ENCODE peak calls at places on chromosomes 6 and 20, in five cellular contexts. P is neuronal stem cell, A is fibroblast of lung, U is SK-N-SH, V is HCT116. T is an unnamed sample.

GRCh38 chr6:8837343-8837742 is 402.0 kb upstream of the SLC35B3 start:
- DNase-seq in P (no peak), A (no peak), U (no peak), V (no peak), T (no peak)

GRCh38 chr6:43402819-43403218 is 24.5 kb upstream of the ABCC10 start:
- DNase-seq in P (no peak), A (no peak), U (no peak), V (peak), T (no peak)

GRCh38 chr20:10218536-10219451 is at the start of gene SNAP25:
- DNase-seq in P (peak), A (peak), U (peak), V (peak), T (peak)

GRCh38 chr6:158548418-158549161 is 11.3 kb upstream of the TMEM181 start:
- DNase-seq in P (no peak), A (no peak), U (no peak), V (no peak), T (peak)

GRCh38 chr20:8571660-8572059 is 439.6 kb downstream of the PLCB1 start:
- DNase-seq in P (no peak), A (no peak), U (no peak), V (no peak), T (no peak)

GRCh38 chr6:116266803-116267202 is 12.9 kb downstream of the TSPYL1 start:
- DNase-seq in P (no peak), A (no peak), U (no peak), V (no peak), T (no peak)

GRCh38 chr20:19620471-19620870 is 137.6 kb upstream of the RIN2 start:
- DNase-seq in P (no peak), A (no peak), U (no peak), V (no peak), T (no peak)

GRCh38 chr6:42454428-42454791 is 2.7 kb upstream of the TRERF1 start:
- DNase-seq in P (peak), A (no peak), U (no peak), V (no peak), T (peak)

GRCh38 chr6:52664991-52665686 is 5.8 kb upstream of the TMEM14A start:
- DNase-seq in P (no peak), A (no peak), U (no peak), V (no peak), T (no peak)

GRCh38 chr20:49591217-49591865 is 23.4 kb upstream of the PTGIS start:
- DNase-seq in P (no peak), A (no peak), U (no peak), V (no peak), T (peak)

GRCh38 chr6:156848533-156848932 is 71.4 kb downstream of the ARID1B start:
- DNase-seq in P (no peak), A (peak), U (peak), V (no peak), T (no peak)

GRCh38 chr6:41723936-41724637 is 11.3 kb downstream of the TFEB start:
- DNase-seq in P (no peak), A (no peak), U (no peak), V (no peak), T (no peak)

GRCh38 chr6:117072781-117073180 is 192.6 kb upstream of the VGLL2 start:
- DNase-seq in P (no peak), A (no peak), U (no peak), V (no peak), T (no peak)

GRCh38 chr6:56450882-56451739 is 191.6 kb downstream of the DST start:
- DNase-seq in P (no peak), A (peak), U (no peak), V (no peak), T (peak)

GRCh38 chr6:431986-432385 is 40.4 kb downstream of the IRF4 start:
- DNase-seq in P (no peak), A (peak), U (no peak), V (no peak), T (peak)

GRCh38 chr6:46901747-46902362 is 19.9 kb downstream of the ADGRF5 start:
- DNase-seq in P (no peak), A (peak), U (no peak), V (no peak), T (no peak)

GRCh38 chr20:63624486-63624885 is 2.4 kb downstream of the GMEB2 start:
- DNase-seq in P (no peak), A (peak), U (no peak), V (no peak), T (no peak)

GRCh38 chr6:26224547-26224912 is 137.3 kb downstream of the HFE start:
- DNase-seq in P (no peak), A (no peak), U (no peak), V (no peak), T (no peak)

GRCh38 chr20:25573288-25574251 is 11.8 kb downstream of the NINL start:
- DNase-seq in P (no peak), A (peak), U (no peak), V (no peak), T (peak)

GRCh38 chr6:11918021-11918738 is 93.9 kb upstream of the HIVEP1 start:
- DNase-seq in P (no peak), A (peak), U (peak), V (no peak), T (peak)

GRCh38 chr6:20211941-20212391 is 303 bp downstream of the MBOAT1 start:
- DNase-seq in P (no peak), A (no peak), U (no peak), V (no peak), T (peak)

GRCh38 chr6:136173519-136174507 is 76.3 kb downstream of the MTFR2 start:
- DNase-seq in P (no peak), A (peak), U (peak), V (no peak), T (peak)

GRCh38 chr6:14791525-14791924 is 454.3 kb upstream of the JARID2 start:
- DNase-seq in P (no peak), A (peak), U (no peak), V (no peak), T (no peak)

GRCh38 chr6:112148103-112148502 is 60.7 kb downstream of the FAM229B start:
- DNase-seq in P (no peak), A (no peak), U (no peak), V (no peak), T (no peak)

GRCh38 chr20:34904202-34904621 is 27.8 kb downstream of the ACSS2 start:
- DNase-seq in P (no peak), A (no peak), U (no peak), V (no peak), T (no peak)

GRCh38 chr20:55386686-55387085 is 618.6 kb downstream of the CBLN4 start:
- DNase-seq in P (no peak), A (no peak), U (no peak), V (no peak), T (no peak)

GRCh38 chr20:1720845-1721475 is 63.4 kb upstream of the SIRPG start:
- DNase-seq in P (no peak), A (no peak), U (no peak), V (no peak), T (no peak)

GRCh38 chr20:64110411-64111068 is 3.2 kb upstream of the NPBWR2 start:
- DNase-seq in P (no peak), A (no peak), U (peak), V (no peak), T (no peak)

GRCh38 chr6:5968817-5969726 is 37.7 kb downstream of the NRN1 start:
- DNase-seq in P (no peak), A (no peak), U (no peak), V (peak), T (peak)

GRCh38 chr6:30965140-30965601 is 18.3 kb upstream of the MUC21 start:
- DNase-seq in P (no peak), A (no peak), U (no peak), V (no peak), T (no peak)

GRCh38 chr6:37618916-37619605 is 78.6 kb downstream of the MDGA1 start:
- DNase-seq in P (peak), A (no peak), U (no peak), V (no peak), T (no peak)

GRCh38 chr6:112183271-112183671 is 71.1 kb downstream of the LAMA4 start:
- DNase-seq in P (no peak), A (peak), U (no peak), V (no peak), T (peak)

GRCh38 chr6:39296745-39297640 is 17.2 kb downstream of the KCNK17 start:
- DNase-seq in P (no peak), A (peak), U (peak), V (no peak), T (no peak)

GRCh38 chr6:143510991-143511891 is at the start of gene FUCA2:
- DNase-seq in P (peak), A (peak), U (peak), V (peak), T (peak)

GRCh38 chr6:33384581-33385020 is 7.0 kb upstream of the KIFC1 start:
- DNase-seq in P (no peak), A (peak), U (no peak), V (peak), T (peak)

GRCh38 chr6:19842030-19842429 is 4.9 kb downstream of the ID4 start:
- DNase-seq in P (no peak), A (no peak), U (no peak), V (no peak), T (no peak)

GRCh38 chr6:26272171-26272631 is 92.8 kb upstream of the BTN3A2 start:
- DNase-seq in P (peak), A (no peak), U (no peak), V (no peak), T (no peak)

GRCh38 chr6:108106261-108106660 is 31.7 kb upstream of the OSTM1 start:
- DNase-seq in P (no peak), A (no peak), U (no peak), V (no peak), T (no peak)

GRCh38 chr6:97819680-97820079 is 536.7 kb upstream of the MMS22L start:
- DNase-seq in P (peak), A (no peak), U (no peak), V (no peak), T (no peak)

GRCh38 chr6:97813881-97814280 is 530.9 kb upstream of the MMS22L start:
- DNase-seq in P (no peak), A (no peak), U (no peak), V (no peak), T (no peak)

GRCh38 chr6:97812940-97813339 is 529.9 kb upstream of the MMS22L start:
- DNase-seq in P (no peak), A (no peak), U (no peak), V (no peak), T (peak)

DNA sequence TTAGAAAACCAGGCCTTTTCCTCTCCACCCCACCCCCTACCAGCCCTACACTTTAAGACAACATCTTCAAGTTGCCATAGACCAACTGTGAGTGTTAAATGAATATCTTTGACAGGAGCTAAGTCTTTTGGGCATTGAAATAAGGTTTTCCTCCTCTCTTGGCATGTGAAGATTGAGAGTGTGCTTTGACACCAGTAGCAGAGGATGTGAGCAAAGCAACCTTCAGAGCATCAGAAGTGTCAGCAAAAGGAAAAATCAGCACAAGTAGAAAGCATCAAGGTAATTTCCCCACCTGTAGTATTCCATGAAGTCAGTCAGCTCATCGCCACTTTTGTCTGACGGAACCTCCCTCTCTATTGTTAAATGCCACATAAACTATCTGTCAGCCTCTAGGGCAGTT is 532.4 kb upstream of the MMS22L start:
- DNase-seq in P (no peak), A (no peak), U (no peak), V (no peak), T (no peak)
- H2AFZ ChIP-seq in P (no peak), A (no peak), U (no peak), V (no peak), T (no peak)

GRCh38 chr6:23073851-23074250 is 504.5 kb downstream of the HDGFL1 start:
- DNase-seq in P (no peak), A (peak), U (no peak), V (no peak), T (no peak)
- H2AFZ ChIP-seq in P (no peak), A (no peak), U (no peak), V (no peak), T (no peak)

DNA sequence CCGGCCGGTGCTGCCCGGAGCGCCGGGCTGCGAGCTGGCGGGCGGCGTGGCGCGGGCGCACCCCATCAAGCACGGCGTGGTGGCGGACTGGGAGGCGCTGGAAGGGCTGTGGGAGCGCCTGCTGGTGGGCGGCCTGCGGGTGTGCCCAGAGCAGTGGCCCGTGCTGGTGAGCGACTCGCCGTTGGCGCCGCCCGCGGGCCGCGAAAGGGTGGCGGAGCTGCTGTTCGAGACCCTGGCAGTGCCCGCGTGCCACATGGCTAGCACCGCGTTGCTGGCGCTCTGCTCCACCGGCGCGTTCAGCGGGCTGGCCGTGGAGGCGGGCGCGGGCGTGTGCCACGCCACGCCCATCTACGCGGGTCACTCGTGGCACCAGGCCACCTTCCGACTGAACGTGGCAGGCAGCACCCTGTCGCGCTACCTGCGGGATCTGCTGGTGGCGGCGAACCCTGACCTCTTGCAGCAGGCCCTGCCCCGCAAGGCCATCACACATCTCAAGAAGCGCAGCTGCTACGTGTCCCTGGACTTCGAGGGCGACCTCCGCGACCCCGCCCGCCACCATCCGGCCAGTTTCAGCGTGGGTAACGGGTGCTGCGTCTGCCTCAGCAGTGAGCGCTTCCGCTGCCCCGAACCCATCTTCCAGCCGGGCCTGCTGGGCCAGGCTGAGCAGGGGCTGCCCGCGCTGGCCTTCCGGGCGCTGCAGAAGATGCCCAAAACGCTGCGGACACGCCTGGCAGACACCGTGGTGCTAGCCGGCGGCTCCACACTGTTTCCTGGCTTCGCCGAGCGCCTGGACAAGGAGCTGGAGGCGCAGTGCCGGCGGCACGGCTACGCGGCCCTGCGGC is 723 bp downstream of the ACTL10 start:
- DNase-seq in P (no peak), A (peak), U (peak), V (no peak), T (no peak)
- H2AFZ ChIP-seq in P (no peak), A (peak), U (no peak), V (no peak), T (peak)

DNA sequence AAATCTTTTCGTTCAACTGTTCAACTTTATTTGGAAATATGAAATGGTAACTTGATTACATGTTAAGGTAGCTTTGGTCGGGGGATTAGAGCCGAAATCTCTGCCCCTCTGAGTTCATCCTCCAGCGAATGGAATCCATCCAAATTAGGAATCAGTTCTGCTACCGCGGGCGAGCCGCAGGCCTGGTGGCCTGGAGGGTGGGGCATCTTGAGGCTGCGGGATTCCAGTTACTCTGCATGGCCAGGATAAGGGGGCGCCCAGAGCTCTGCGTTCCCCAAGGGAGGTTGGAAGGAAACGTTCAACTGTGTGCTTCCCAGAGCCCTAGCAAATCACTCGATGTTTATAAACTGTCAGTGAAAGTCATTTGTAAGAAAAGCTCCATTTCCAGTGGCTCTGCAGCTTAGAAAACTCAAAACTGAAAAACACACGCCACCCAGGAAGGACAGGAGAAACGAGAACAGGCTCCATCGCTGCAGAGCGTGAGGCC is 262.2 kb downstream of the TAF4 start:
- DNase-seq in P (no peak), A (peak), U (no peak), V (no peak), T (peak)
- H2AFZ ChIP-seq in P (peak), A (no peak), U (no peak), V (no peak), T (peak)

GRCh38 chr20:57527728-57528127 is 2.8 kb upstream of the CTCFL start:
- DNase-seq in P (no peak), A (no peak), U (no peak), V (no peak), T (no peak)

GRCh38 chr20:57528148-57528547 is 3.2 kb upstream of the CTCFL start:
- DNase-seq in P (no peak), A (no peak), U (no peak), V (no peak), T (no peak)

GRCh38 chr20:57530327-57530981 is 5.5 kb upstream of the CTCFL start:
- DNase-seq in P (no peak), A (no peak), U (no peak), V (no peak), T (no peak)

GRCh38 chr20:57529810-57530209 is 4.9 kb upstream of the CTCFL start:
- DNase-seq in P (no peak), A (no peak), U (no peak), V (no peak), T (no peak)

GRCh38 chr20:57529160-57529585 is 4.2 kb upstream of the CTCFL start:
- DNase-seq in P (no peak), A (no peak), U (no peak), V (no peak), T (no peak)
- H2AFZ ChIP-seq in P (no peak), A (no peak), U (no peak), V (no peak), T (no peak)

GRCh38 chr6:27470023-27470422 is 2.9 kb downstream of the ZNF184 start:
- DNase-seq in P (no peak), A (no peak), U (no peak), V (no peak), T (no peak)

GRCh38 chr6:27472182-27472616 is 706 bp downstream of the ZNF184 start:
- DNase-seq in P (peak), A (peak), U (peak), V (peak), T (peak)

GRCh38 chr6:27472617-27473400 is at the start of gene ZNF184:
- DNase-seq in P (peak), A (peak), U (peak), V (peak), T (peak)

GRCh38 chr6:27474172-27474465 is 1.2 kb upstream of the ZNF184 start:
- DNase-seq in P (no peak), A (no peak), U (no peak), V (no peak), T (no peak)

DNA sequence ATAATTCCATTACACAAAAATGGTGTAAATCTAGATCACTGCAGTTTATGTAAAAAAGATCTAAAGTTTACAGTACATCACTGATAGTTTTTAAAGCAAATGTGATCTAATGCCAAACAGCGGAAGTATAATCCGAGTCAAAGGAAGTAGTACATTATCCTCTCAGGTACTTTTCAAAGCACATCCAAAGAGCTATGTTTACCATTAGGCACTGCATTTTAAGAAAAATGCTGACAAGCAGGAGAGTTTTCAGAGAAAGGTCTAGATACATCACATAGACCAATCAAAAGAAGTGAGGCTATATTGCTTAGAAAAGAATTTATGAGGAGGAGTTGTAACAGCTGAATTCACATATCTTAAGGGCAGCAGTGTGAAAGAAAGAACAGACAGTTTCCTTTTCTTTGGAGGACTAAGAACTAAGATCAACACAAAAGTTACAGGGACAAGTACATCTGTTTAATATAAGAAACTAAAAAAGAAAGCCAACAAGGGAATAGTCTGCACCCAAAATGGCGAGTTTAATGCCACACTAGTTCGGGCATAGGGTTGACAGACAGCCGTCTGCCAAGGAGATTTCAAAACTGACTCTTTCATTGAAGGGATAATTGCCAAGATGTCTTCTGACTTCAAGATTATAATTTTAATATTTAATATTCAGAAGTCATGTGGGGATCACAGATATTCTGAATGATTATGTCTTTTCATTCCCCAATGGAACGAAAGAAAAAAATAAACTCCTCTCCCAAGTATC is 1.4 kb downstream of the ZNF184 start:
- DNase-seq in P (no peak), A (no peak), U (no peak), V (no peak), T (no peak)
- H2AFZ ChIP-seq in P (peak), A (peak), U (peak), V (no peak), T (no peak)

DNA sequence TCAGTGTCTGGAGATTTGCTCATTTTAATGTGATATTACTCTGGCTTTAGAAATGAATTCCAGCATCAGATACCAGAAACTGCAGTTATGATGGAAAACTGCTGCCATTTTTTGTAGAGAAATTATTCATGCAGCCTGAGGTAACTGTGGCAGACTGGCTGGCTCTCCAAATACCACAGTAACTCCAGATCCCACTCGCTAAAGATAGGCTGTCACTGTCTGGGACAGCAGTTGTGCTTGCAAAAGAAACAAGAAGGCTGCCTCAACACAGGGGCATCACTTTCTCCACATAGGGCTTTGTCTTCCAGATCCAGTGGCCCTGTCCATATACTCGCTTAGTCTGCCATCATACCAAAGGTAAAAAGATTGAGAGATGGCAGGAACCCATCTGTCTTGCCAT is 52.7 kb downstream of the FAM184A start:
- DNase-seq in P (no peak), A (no peak), U (no peak), V (no peak), T (no peak)
- H2AFZ ChIP-seq in P (no peak), A (no peak), U (no peak), V (no peak), T (no peak)

GRCh38 chr20:50865114-50865513 is 66.1 kb downstream of the ADNP start:
- DNase-seq in P (no peak), A (no peak), U (no peak), V (no peak), T (no peak)
- H2AFZ ChIP-seq in P (no peak), A (no peak), U (no peak), V (no peak), T (no peak)

GRCh38 chr6:154410619-154411044 is 54.0 kb upstream of the IPCEF1 start:
- DNase-seq in P (no peak), A (peak), U (no peak), V (peak), T (peak)
- H2AFZ ChIP-seq in P (no peak), A (peak), U (peak), V (no peak), T (peak)